ENCODE peak calls at places on chromosomes 12 and 14, in five cellular contexts. W, H, U, Q and D are unnamed samples.

GRCh38 chr12:75631809-75632208 is 120.4 kb upstream of the KRR1 start:
- DNase-seq in W (no peak), U (no peak), H (no peak), Q (no peak), D (no peak)

GRCh38 chr12:109656681-109657262 is 56.9 kb upstream of the FAM222A start:
- DNase-seq in H (no peak), Q (no peak), W (no peak), U (no peak), D (no peak)

GRCh38 chr14:73231874-73232851 is 5.1 kb upstream of the PAPLN start:
- DNase-seq in H (no peak), W (no peak), U (no peak), Q (no peak), D (no peak)

GRCh38 chr12:113797535-113797868 is 168.6 kb downstream of the RBM19 start:
- DNase-seq in Q (no peak), U (no peak), H (no peak), W (no peak), D (no peak)

GRCh38 chr12:121388421-121388981 is 11.4 kb upstream of the RNF34 start:
- DNase-seq in H (peak; percentile 55), Q (no peak), W (peak; percentile 42), U (peak; percentile 43), D (no peak)

GRCh38 chr12:93184664-93185368 is 192.9 kb upstream of the NUDT4 start:
- DNase-seq in H (no peak), Q (no peak), U (no peak), W (no peak), D (no peak)

GRCh38 chr12:58066296-58066695 is 124.9 kb downstream of the ATP23 start:
- DNase-seq in H (no peak), W (no peak), Q (no peak), U (no peak), D (no peak)

GRCh38 chr12:10196210-10196609 is 16.5 kb upstream of the GABARAPL1 start:
- DNase-seq in Q (no peak), H (no peak), U (no peak), W (no peak), D (no peak)

GRCh38 chr12:109087250-109087649 is 6.0 kb downstream of the ALKBH2 start:
- DNase-seq in U (no peak), H (no peak), W (no peak), Q (no peak), D (no peak)

GRCh38 chr14:36835145-36835544 is 173.5 kb downstream of the PAX9 start:
- DNase-seq in Q (no peak), H (no peak), W (no peak), U (no peak), D (no peak)

GRCh38 chr14:56996721-56997399 is 186.6 kb upstream of the OTX2 start:
- DNase-seq in Q (no peak), H (no peak), U (no peak), W (no peak), D (no peak)

DNA sequence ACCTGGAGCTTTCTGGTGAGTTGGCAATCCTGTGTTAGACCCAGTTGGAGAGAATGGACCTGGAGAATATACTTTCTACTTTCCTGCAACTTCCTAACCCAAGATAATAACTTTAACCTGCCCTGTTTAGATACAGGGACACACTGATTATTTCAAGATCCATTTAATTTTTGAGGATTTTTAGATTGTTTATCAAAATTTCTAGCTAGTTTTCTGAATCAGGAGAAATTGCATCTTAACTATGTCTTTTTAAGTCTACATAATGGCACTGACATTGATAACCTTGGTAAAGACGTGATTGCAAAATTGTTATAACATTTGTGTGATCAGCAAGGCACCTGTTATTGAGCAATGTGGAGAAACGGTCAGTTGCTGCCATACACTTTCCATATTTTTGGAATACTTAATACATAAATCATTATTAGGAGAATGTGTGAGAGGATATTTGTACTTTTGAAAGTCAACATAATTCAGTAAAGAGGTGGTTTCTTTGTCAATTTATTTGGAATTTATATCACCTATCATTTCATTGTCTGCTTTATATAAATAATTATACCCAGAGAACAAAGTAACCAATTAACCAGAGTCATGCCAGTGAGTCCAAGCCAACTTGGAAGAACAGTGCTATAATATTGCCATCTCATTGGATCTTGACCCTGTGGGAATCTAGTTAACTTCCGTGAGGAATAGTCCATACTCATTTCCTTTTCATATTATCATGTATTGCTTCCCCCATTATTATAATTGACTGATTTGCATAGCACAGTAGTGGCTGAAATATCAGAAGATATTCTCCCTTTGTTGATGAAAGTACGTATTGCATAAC is 28.4 kb downstream of the NFYB start:
- DNase-seq in H (no peak), U (no peak), Q (no peak), W (no peak), D (no peak)
- TF ChIP-seq CTCF in H (no peak), U (no peak), Q (peak; percentile 16), W (no peak), D (no peak)

DNA sequence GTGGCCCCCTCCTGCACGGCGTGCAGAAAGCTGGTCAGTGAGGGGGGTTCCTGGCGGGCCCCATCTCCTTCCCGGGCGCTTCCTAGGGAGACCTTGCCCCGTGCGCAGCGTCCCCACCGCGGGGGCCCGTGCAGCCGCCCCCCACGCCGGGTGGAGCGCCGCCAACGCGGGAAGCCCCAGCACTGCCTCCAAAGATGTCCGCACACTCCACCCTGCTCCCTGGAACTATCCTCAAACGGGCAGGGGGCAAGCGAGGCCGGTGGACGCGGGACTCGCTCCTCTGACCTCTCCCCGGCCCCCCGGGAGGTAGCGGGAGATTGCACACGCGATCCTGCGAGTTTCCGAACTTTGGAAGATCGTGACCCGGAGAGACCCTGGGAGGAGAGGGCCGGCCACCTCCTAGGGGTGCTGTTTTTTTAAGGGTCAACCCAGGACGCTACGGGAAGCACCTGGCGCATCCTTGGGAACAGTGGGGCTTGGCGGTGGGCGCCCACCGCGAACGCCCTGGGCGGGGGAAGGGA is 1.5 kb upstream of the FZD10 start:
- DNase-seq in U (no peak), W (no peak), H (no peak), Q (no peak), D (no peak)
- H3K4me3 ChIP-seq in U (no peak overlapping the region), W (no peak overlapping the region), H (no peak overlapping the region), Q (peak overlapping the region; percentile 49), D (no peak overlapping the region)

DNA sequence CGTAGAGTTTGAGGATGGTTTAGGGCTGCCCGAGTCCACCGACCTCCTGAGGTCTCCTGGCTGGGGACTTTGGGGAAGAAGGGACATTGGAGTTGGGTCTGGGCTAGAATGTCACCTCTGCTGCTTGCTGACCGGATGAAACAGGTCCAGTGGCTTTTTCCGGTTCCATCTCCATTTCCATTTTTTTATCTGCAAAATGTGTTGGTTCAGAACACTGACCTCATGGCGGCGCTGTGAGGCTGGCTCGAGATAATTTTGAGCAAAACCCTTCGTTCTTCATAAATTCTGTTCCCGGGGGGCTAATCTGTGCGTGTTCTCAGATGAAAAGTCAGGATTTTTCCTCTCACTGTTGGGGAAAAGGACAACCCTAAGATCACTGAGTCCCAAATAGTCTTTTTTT is 11.7 kb upstream of the MYL2 start:
- DNase-seq in W (peak; percentile 25), Q (no peak), H (no peak), U (no peak), D (no peak)
- TF ChIP-seq CTCF in W (peak; percentile 51), Q (no peak), H (peak; percentile 43), U (peak; percentile 19), D (peak; percentile 44)

DNA sequence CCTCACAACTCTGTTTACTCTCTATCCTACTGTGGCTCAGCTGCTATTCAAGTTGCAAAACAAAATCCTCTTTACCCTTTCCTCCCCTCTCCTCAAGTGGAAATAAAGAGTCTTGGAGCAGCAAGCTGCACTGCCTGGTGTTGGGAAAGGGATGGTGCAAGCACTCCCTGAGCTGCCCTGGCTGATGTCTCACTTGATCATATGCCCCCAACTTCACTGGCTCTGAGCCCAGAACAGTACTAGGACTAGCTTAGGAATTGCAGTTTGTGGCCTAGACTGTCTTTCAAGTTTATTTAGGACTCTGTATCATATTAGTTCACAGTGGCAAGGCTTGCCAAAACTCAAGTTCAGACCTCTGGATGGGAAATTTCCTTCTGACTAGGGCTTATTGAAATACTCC is 1683.8 kb upstream of the SEL1L start:
- DNase-seq in U (no peak), Q (no peak), H (peak; percentile 48), W (peak; percentile 7), D (peak; percentile 0)
- H3K4me3 ChIP-seq in U (no peak overlapping the region), Q (no peak overlapping the region), H (no peak overlapping the region), W (no peak overlapping the region), D (no peak overlapping the region)